ENCODE peak calls at places on chromosomes 16 and 17, in nine cellular contexts. F, G, X, D, I, Z, L, R and A are unnamed samples.

GRCh38 chr17:9931144-9931543 is 26.1 kb upstream of the RCVRN start:
- DNase-seq in F (no peak), G (no peak), X (no peak), D (no peak), I (no peak), Z (no peak), L (no peak), R (no peak), A (no peak)

GRCh38 chr16:67463691-67464090 is 17.3 kb downstream of the ATP6V0D1 start:
- DNase-seq in F (peak), G (no peak), X (no peak), D (no peak), I (no peak), Z (no peak), L (no peak), R (no peak), A (no peak)

GRCh38 chr17:50560931-50561750 is 626 bp downstream of the CACNA1G start:
- DNase-seq in F (no peak), G (no peak), X (no peak), D (no peak), I (peak), Z (no peak), L (no peak), R (no peak), A (no peak)

GRCh38 chr16:29256501-29256981 is 150.0 kb downstream of the NPIPB11 start:
- DNase-seq in F (peak), G (no peak), X (no peak), D (no peak), I (no peak), Z (no peak), L (no peak), R (no peak), A (no peak)

GRCh38 chr17:57045868-57046671 is 39.0 kb upstream of the AKAP1 start:
- DNase-seq in F (peak), G (peak), X (no peak), D (no peak), I (no peak), Z (peak), L (no peak), R (no peak), A (no peak)

GRCh38 chr16:31472559-31473203 is 729 bp downstream of the TGFB1I1 start:
- DNase-seq in F (peak), G (peak), X (peak), D (no peak), I (peak), Z (peak), L (peak), R (peak), A (peak)

GRCh38 chr17:72788950-72789585 is 303.4 kb downstream of the SLC39A11 start:
- DNase-seq in F (no peak), G (peak), X (no peak), D (no peak), I (no peak), Z (no peak), L (no peak), R (peak), A (no peak)

GRCh38 chr17:10119203-10120112 is 78.9 kb downstream of the GAS7 start:
- DNase-seq in F (peak), G (no peak), X (no peak), D (no peak), I (no peak), Z (peak), L (no peak), R (peak), A (no peak)

GRCh38 chr17:43661699-43662431 is at the start of gene MEOX1:
- DNase-seq in F (peak), G (peak), X (peak), D (no peak), I (peak), Z (peak), L (peak), R (no peak), A (no peak)

GRCh38 chr16:12255919-12256665 is 279.6 kb downstream of the SNX29 start:
- DNase-seq in F (no peak), G (no peak), X (no peak), D (no peak), I (no peak), Z (no peak), L (no peak), R (no peak), A (no peak)

GRCh38 chr17:17379197-17379991 is 76.2 kb downstream of the NT5M start:
- DNase-seq in F (peak), G (no peak), X (no peak), D (no peak), I (no peak), Z (no peak), L (no peak), R (no peak), A (no peak)

GRCh38 chr16:54434859-54435258 is 148.3 kb upstream of the IRX3 start:
- DNase-seq in F (no peak), G (no peak), X (no peak), D (no peak), I (no peak), Z (no peak), L (no peak), R (no peak), A (no peak)

GRCh38 chr17:44971776-44972483 is 3.8 kb upstream of the C1QL1 start:
- DNase-seq in F (peak), G (peak), X (no peak), D (no peak), I (no peak), Z (no peak), L (no peak), R (no peak), A (no peak)

GRCh38 chr17:64780096-64781012 is 118.2 kb upstream of the SMURF2 start:
- DNase-seq in F (peak), G (peak), X (no peak), D (peak), I (peak), Z (peak), L (no peak), R (peak), A (no peak)

GRCh38 chr17:73118876-73119485 is 26.5 kb upstream of the SLC39A11 start:
- DNase-seq in F (no peak), G (no peak), X (no peak), D (no peak), I (no peak), Z (no peak), L (no peak), R (no peak), A (no peak)

GRCh38 chr16:25010542-25010941 is 4.6 kb downstream of the ARHGAP17 start:
- DNase-seq in F (no peak), G (peak), X (no peak), D (no peak), I (no peak), Z (no peak), L (no peak), R (no peak), A (no peak)

GRCh38 chr16:4679854-4680636 is 13.3 kb upstream of the NUDT16L1 start:
- DNase-seq in F (peak), G (no peak), X (no peak), D (no peak), I (no peak), Z (no peak), L (no peak), R (no peak), A (no peak)

GRCh38 chr17:48973806-48974205 is 5.4 kb upstream of the GIP start:
- DNase-seq in F (no peak), G (no peak), X (no peak), D (no peak), I (no peak), Z (no peak), L (no peak), R (no peak), A (no peak)

GRCh38 chr16:2231016-2231931 is 5.0 kb upstream of the DNASE1L2 start:
- DNase-seq in F (no peak), G (no peak), X (no peak), D (no peak), I (no peak), Z (no peak), L (no peak), R (no peak), A (no peak)

GRCh38 chr17:27295945-27296344 is 2.0 kb downstream of the WSB1 start:
- DNase-seq in F (no peak), G (peak), X (no peak), D (no peak), I (no peak), Z (no peak), L (no peak), R (peak), A (no peak)

GRCh38 chr17:67052720-67053437 is 8.5 kb downstream of the CACNG1 start:
- DNase-seq in F (no peak), G (no peak), X (no peak), D (no peak), I (no peak), Z (no peak), L (no peak), R (no peak), A (no peak)

GRCh38 chr17:30519166-30519565 is 42.0 kb downstream of the GOSR1 start:
- DNase-seq in F (peak), G (no peak), X (no peak), D (no peak), I (no peak), Z (no peak), L (no peak), R (no peak), A (no peak)

GRCh38 chr17:75319818-75320691 is 30.8 kb upstream of the SLC25A19 start:
- DNase-seq in F (peak), G (peak), X (no peak), D (no peak), I (no peak), Z (no peak), L (no peak), R (no peak), A (no peak)

GRCh38 chr16:67563708-67564468 is 1.6 kb downstream of the CTCF start:
- DNase-seq in F (peak), G (peak), X (no peak), D (no peak), I (no peak), Z (peak), L (peak), R (peak), A (no peak)

GRCh38 chr16:58481931-58482330 is 18.0 kb upstream of the NDRG4 start:
- DNase-seq in F (peak), G (peak), X (no peak), D (no peak), I (no peak), Z (no peak), L (no peak), R (no peak), A (no peak)

GRCh38 chr17:78901806-78902205 is 1.2 kb downstream of the CEP295NL start:
- DNase-seq in F (peak), G (no peak), X (no peak), D (no peak), I (no peak), Z (no peak), L (no peak), R (no peak), A (no peak)

GRCh38 chr16:11597737-11598136 is 11.0 kb upstream of the LITAF start:
- DNase-seq in F (no peak), G (no peak), X (no peak), D (no peak), I (no peak), Z (no peak), L (no peak), R (no peak), A (no peak)

GRCh38 chr17:79533116-79533515 is 77.7 kb downstream of the RBFOX3 start:
- DNase-seq in F (no peak), G (no peak), X (no peak), D (no peak), I (no peak), Z (no peak), L (no peak), R (no peak), A (no peak)

GRCh38 chr16:86396318-86396882 is 113.9 kb upstream of the FOXF1 start:
- DNase-seq in F (no peak), G (peak), X (peak), D (no peak), I (no peak), Z (no peak), L (no peak), R (no peak), A (no peak)

GRCh38 chr17:48961516-48962233 is 6.7 kb downstream of the GIP start:
- DNase-seq in F (peak), G (peak), X (peak), D (no peak), I (peak), Z (no peak), L (no peak), R (no peak), A (no peak)

GRCh38 chr16:57725077-57725953 is 10.3 kb upstream of the KATNB1 start:
- DNase-seq in F (peak), G (no peak), X (no peak), D (no peak), I (no peak), Z (no peak), L (no peak), R (no peak), A (no peak)

GRCh38 chr17:28392491-28392890 is 13.5 kb downstream of the SLC46A1 start:
- DNase-seq in F (peak), G (no peak), X (no peak), D (no peak), I (no peak), Z (no peak), L (no peak), R (no peak), A (no peak)

GRCh38 chr17:50173335-50173941 is 7.6 kb downstream of the SGCA start:
- DNase-seq in F (peak), G (peak), X (no peak), D (no peak), I (no peak), Z (no peak), L (no peak), R (no peak), A (no peak)

GRCh38 chr16:58515871-58516767 is 802 bp downstream of the SETD6 start:
- DNase-seq in F (peak), G (peak), X (no peak), D (no peak), I (peak), Z (peak), L (no peak), R (no peak), A (no peak)

GRCh38 chr17:73645050-73645871 is 1.0 kb upstream of the SDK2 start:
- DNase-seq in F (peak), G (no peak), X (no peak), D (no peak), I (peak), Z (peak), L (no peak), R (peak), A (no peak)

GRCh38 chr16:71205482-71206131 is 24.9 kb downstream of the HYDIN start:
- DNase-seq in F (no peak), G (no peak), X (no peak), D (no peak), I (no peak), Z (no peak), L (no peak), R (no peak), A (no peak)

GRCh38 chr17:64328036-64328874 is 62.4 kb downstream of the PECAM1 start:
- DNase-seq in F (no peak), G (no peak), X (no peak), D (no peak), I (no peak), Z (no peak), L (no peak), R (no peak), A (no peak)

GRCh38 chr16:65889533-65889966 is 476.9 kb upstream of the CDH5 start:
- DNase-seq in F (no peak), G (no peak), X (no peak), D (no peak), I (no peak), Z (no peak), L (no peak), R (no peak), A (no peak)

GRCh38 chr17:57396515-57396921 is 140.2 kb downstream of the MSI2 start:
- DNase-seq in F (no peak), G (no peak), X (no peak), D (no peak), I (peak), Z (no peak), L (no peak), R (no peak), A (no peak)